ENCODE peak calls at places on chromosomes 6 and 20, in seven cellular contexts. N is left lung, K is cardiac muscle cell, J is left ventricle myocardium inferior, G is MM.1S, S is neuronal stem cell, V is heart right ventricle. A is an unnamed sample.

GRCh38 chr20:10430000-10430466 is 4.0 kb downstream of the MKKS start:
- DNase-seq in N (no peak), K (no peak), J (no peak), G (no peak), S (no peak), V (no peak), A (no peak)

GRCh38 chr6:12113190-12113578 is 101.1 kb downstream of the HIVEP1 start:
- DNase-seq in N (no peak), K (peak; percentile 77), J (no peak), G (no peak), S (no peak), V (no peak), A (no peak)

GRCh38 chr6:123587838-123588545 is 48.8 kb downstream of the TRDN start:
- DNase-seq in N (no peak), K (no peak), J (no peak), G (no peak), S (no peak), V (no peak), A (no peak)

GRCh38 chr20:57370316-57370715 is 19.3 kb downstream of the RAE1 start:
- DNase-seq in N (peak; percentile 59), K (no peak), J (no peak), G (no peak), S (no peak), V (no peak), A (no peak)

GRCh38 chr6:51934098-51934497 is 153.3 kb downstream of the PKHD1 start:
- DNase-seq in N (peak; percentile 11), K (no peak), J (no peak), G (peak; percentile 8), S (no peak), V (no peak), A (no peak)

GRCh38 chr20:46011631-46012482 is 3.1 kb downstream of the MMP9 start:
- DNase-seq in N (peak; percentile 93), K (peak; percentile 50), J (peak; percentile 60), G (no peak), S (no peak), V (peak; percentile 40), A (no peak)

GRCh38 chr6:63740709-63741108 is 105.1 kb downstream of the PHF3 start:
- DNase-seq in N (no peak), K (peak; percentile 79), J (no peak), G (no peak), S (no peak), V (no peak), A (no peak)

GRCh38 chr6:157527471-157527907 is 146.5 kb downstream of the ZDHHC14 start:
- DNase-seq in N (no peak), K (peak; percentile 87), J (no peak), G (peak; percentile 8), S (no peak), V (peak; percentile 51), A (no peak)

GRCh38 chr6:70371454-70372105 is 41.7 kb upstream of the FAM135A start:
- DNase-seq in N (no peak), K (peak; percentile 80), J (no peak), G (peak; percentile 68), S (no peak), V (no peak), A (no peak)

GRCh38 chr6:166162599-166163342 is 4.9 kb downstream of the TBXT start:
- DNase-seq in N (no peak), K (no peak), J (no peak), G (no peak), S (no peak), V (no peak), A (no peak)

GRCh38 chr6:109508166-109508860 is 25.3 kb upstream of the ZBTB24 start:
- DNase-seq in N (no peak), K (no peak), J (no peak), G (no peak), S (peak; percentile 31), V (no peak), A (no peak)

GRCh38 chr6:52207066-52207465 is 20.9 kb downstream of the IL17A start:
- DNase-seq in N (no peak), K (no peak), J (no peak), G (peak; percentile 19), S (no peak), V (no peak), A (no peak)

GRCh38 chr6:136166815-136167214 is 83.3 kb downstream of the MTFR2 start:
- DNase-seq in N (no peak), K (no peak), J (no peak), G (no peak), S (no peak), V (no peak), A (no peak)

GRCh38 chr6:11042025-11042749 is 1.9 kb downstream of the ELOVL2 start:
- DNase-seq in N (no peak), K (no peak), J (no peak), G (no peak), S (no peak), V (no peak), A (no peak)

GRCh38 chr6:39184906-39185580 is 44.2 kb downstream of the KCNK5 start:
- DNase-seq in N (no peak), K (no peak), J (no peak), G (no peak), S (no peak), V (no peak), A (no peak)

GRCh38 chr6:45436544-45437440 is 59.1 kb upstream of the SUPT3H start:
- DNase-seq in N (no peak), K (peak; percentile 81), J (no peak), G (no peak), S (no peak), V (no peak), A (no peak)

GRCh38 chr20:64051033-64051452 is 1.6 kb upstream of the SOX18 start:
- DNase-seq in N (no peak), K (no peak), J (no peak), G (no peak), S (no peak), V (no peak), A (no peak)

GRCh38 chr6:23031986-23032385 is 462.6 kb downstream of the HDGFL1 start:
- DNase-seq in N (no peak), K (peak; percentile 15), J (no peak), G (no peak), S (no peak), V (no peak), A (no peak)

GRCh38 chr20:3420211-3420707 is 12.8 kb upstream of the DNAAF9 start:
- DNase-seq in N (no peak), K (peak; percentile 88), J (peak; percentile 39), G (no peak), S (no peak), V (no peak), A (no peak)

GRCh38 chr6:106324726-106325335 is 729 bp downstream of the ATG5 start:
- DNase-seq in N (no peak), K (peak; percentile 20), J (no peak), G (no peak), S (no peak), V (no peak), A (no peak)

GRCh38 chr20:24098886-24099285 is 110.3 kb upstream of the GGTLC1 start:
- DNase-seq in N (no peak), K (peak; percentile 72), J (no peak), G (no peak), S (no peak), V (no peak), A (no peak)

GRCh38 chr20:31909253-31910070 is 39.0 kb downstream of the TTLL9 start:
- DNase-seq in N (no peak), K (no peak), J (no peak), G (no peak), S (no peak), V (no peak), A (no peak)

GRCh38 chr6:14423330-14423729 is 305.8 kb downstream of the CD83 start:
- DNase-seq in N (no peak), K (peak; percentile 50), J (no peak), G (no peak), S (no peak), V (peak; percentile 75), A (no peak)

GRCh38 chr6:12769556-12770255 is 53.1 kb downstream of the PHACTR1 start:
- DNase-seq in N (no peak), K (no peak), J (no peak), G (no peak), S (no peak), V (no peak), A (no peak)

GRCh38 chr6:42914546-42914945 is 1.3 kb upstream of the PTCRA start:
- DNase-seq in N (no peak), K (no peak), J (no peak), G (no peak), S (no peak), V (no peak), A (no peak)

GRCh38 chr6:39790772-39791171 is 1.4 kb upstream of the DAAM2 start:
- DNase-seq in N (no peak), K (no peak), J (no peak), G (no peak), S (no peak), V (no peak), A (no peak)

GRCh38 chr6:138086573-138087196 is 20.5 kb downstream of the PERP start:
- DNase-seq in N (no peak), K (no peak), J (no peak), G (no peak), S (no peak), V (no peak), A (no peak)

GRCh38 chr6:71544028-71544427 is 255.4 kb downstream of the OGFRL1 start:
- DNase-seq in N (no peak), K (peak; percentile 65), J (no peak), G (no peak), S (no peak), V (no peak), A (no peak)

DNA sequence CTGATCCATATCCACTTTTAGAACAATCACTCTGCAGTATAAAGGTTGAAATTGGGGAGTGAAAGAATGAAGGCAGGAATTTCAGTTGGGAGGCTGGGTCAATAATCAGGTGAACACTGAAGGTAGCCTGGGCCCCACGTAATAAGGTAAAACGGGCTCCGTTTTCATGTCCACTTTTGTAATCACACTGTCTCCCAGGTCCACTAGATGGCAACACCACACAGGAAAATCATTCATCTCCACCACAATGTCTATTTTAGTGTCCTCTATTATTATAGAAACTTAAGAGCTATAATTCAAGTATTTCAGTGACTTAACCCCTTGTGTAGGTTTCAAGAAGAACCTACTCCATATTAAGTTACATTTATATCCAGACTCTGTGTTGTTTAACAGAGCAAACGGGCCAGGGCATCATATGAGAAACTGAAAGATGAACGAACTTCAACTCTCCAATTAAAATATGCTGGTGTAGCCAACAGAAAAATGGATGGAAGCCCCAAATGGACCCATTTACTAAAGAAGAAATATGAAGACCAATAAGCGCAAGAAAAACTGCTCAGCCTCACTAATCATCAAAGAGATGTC is 45.9 kb upstream of the MC3R start:
- DNase-seq in N (no peak), K (peak; percentile 3), J (no peak), G (peak; percentile 12), S (no peak), V (no peak), A (no peak)
- H3K9me3 ChIP-seq in N (peaks cover 22% of the 10 kb centered on the region), K (peaks cover 3% of the 10 kb centered on the region), J (peaks cover 25% of the 10 kb centered on the region), G (no peaks in the 10 kb centered on the region), S (peaks cover 11% of the 10 kb centered on the region), V (peaks cover 15% of the 10 kb centered on the region), A (no peaks in the 10 kb centered on the region)

GRCh38 chr6:4861564-4861963 is 85.4 kb downstream of the CDYL start:
- DNase-seq in N (no peak), K (no peak), J (no peak), G (no peak), S (no peak), V (no peak), A (no peak)
- H3K9me3 ChIP-seq in N (peaks cover 20% of the 10 kb centered on the region), K (no peaks in the 10 kb centered on the region), J (peaks cover 40% of the 10 kb centered on the region), G (no peaks in the 10 kb centered on the region), S (peaks cover 20% of the 10 kb centered on the region), V (peaks cover 34% of the 10 kb centered on the region), A (peaks cover under 1% of the 10 kb centered on the region)

GRCh38 chr6:169893624-169894023 is 142.2 kb downstream of the ERMARD start:
- DNase-seq in N (no peak), K (no peak), J (no peak), G (no peak), S (no peak), V (no peak), A (no peak)
- H3K9me3 ChIP-seq in N (no peaks in the 10 kb centered on the region), K (no peaks in the 10 kb centered on the region), J (no peaks in the 10 kb centered on the region), G (no peaks in the 10 kb centered on the region), S (no peaks in the 10 kb centered on the region), V (no peaks in the 10 kb centered on the region), A (no peaks in the 10 kb centered on the region)

GRCh38 chr20:37277253-37277593 is 12.2 kb upstream of the MANBAL start:
- DNase-seq in N (no peak), K (no peak), J (no peak), G (no peak), S (no peak), V (no peak), A (no peak)
- H3K9me3 ChIP-seq in N (no peaks in the 10 kb centered on the region), K (no peaks in the 10 kb centered on the region), J (no peaks in the 10 kb centered on the region), G (no peaks in the 10 kb centered on the region), S (no peaks in the 10 kb centered on the region), V (no peaks in the 10 kb centered on the region), A (no peaks in the 10 kb centered on the region)